ENCODE peak calls at places on chromosomes 11 and 22, in five cellular contexts. J is left ventricle myocardium inferior, M is choroid plexus epithelial cell, C is glutamatergic neuron, A is adrenal gland. X is an unnamed sample.

GRCh38 chr11:118251858-118252652 is at the start of gene MPZL3:
- DNase-seq in C (peak), A (peak), M (peak), J (peak), X (peak)

GRCh38 chr11:1128333-1129142 is 29.2 kb upstream of the MUC5AC start:
- DNase-seq in M (no peak), J (no peak), C (no peak), A (no peak), X (peak)

GRCh38 chr11:2770556-2771301 is 70.9 kb upstream of the KCNQ1OT1 start:
- DNase-seq in C (peak), M (no peak), A (no peak), J (no peak), X (peak)

GRCh38 chr11:1782831-1783724 is 19.4 kb upstream of the CTSD start:
- DNase-seq in M (peak), C (peak), J (no peak), A (peak), X (no peak)

GRCh38 chr22:44493206-44493605 is 4.8 kb downstream of the RTL6 start:
- DNase-seq in A (no peak), M (no peak), C (no peak), J (no peak), X (no peak)

GRCh38 chr11:68632802-68633201 is 51.5 kb upstream of the GAL start:
- DNase-seq in A (peak), C (peak), J (no peak), M (peak), X (no peak)

GRCh38 chr22:31800065-31800464 is 46.2 kb downstream of the DEPDC5 start:
- DNase-seq in A (no peak), J (no peak), C (no peak), M (peak), X (no peak)

GRCh38 chr22:42937164-42937854 is 77.6 kb downstream of the PACSIN2 start:
- DNase-seq in J (no peak), A (peak), M (peak), C (no peak), X (peak)

GRCh38 chr11:131640320-131640719 is 269.9 kb downstream of the NTM start:
- DNase-seq in C (no peak), M (no peak), A (no peak), J (no peak), X (no peak)

GRCh38 chr22:47369020-47369419 is 606.6 kb downstream of the TBC1D22A start:
- DNase-seq in M (no peak), A (no peak), C (no peak), J (no peak), X (no peak)

GRCh38 chr22:49091917-49092545 is 735.6 kb downstream of the BRD1 start:
- DNase-seq in J (no peak), A (no peak), M (no peak), C (no peak), X (no peak)

GRCh38 chr11:32881286-32881685 is 11.3 kb upstream of the QSER1 start:
- DNase-seq in C (no peak), J (no peak), M (no peak), A (no peak), X (no peak)

GRCh38 chr11:46658259-46658658 is 40.9 kb downstream of the ATG13 start:
- DNase-seq in M (peak), J (peak), A (peak), C (no peak), X (no peak)

GRCh38 chr11:57320719-57321387 is 3.9 kb downstream of the TNKS1BP1 start:
- DNase-seq in M (no peak), A (no peak), J (no peak), C (no peak), X (no peak)

GRCh38 chr22:30365891-30366290 is 9.1 kb downstream of the CCDC157 start:
- DNase-seq in C (no peak), M (no peak), J (no peak), A (no peak), X (no peak)

GRCh38 chr11:131609317-131609716 is 238.9 kb downstream of the NTM start:
- DNase-seq in A (no peak), J (no peak), C (no peak), M (peak), X (no peak)

GRCh38 chr22:46047841-46048595 is 71.1 kb upstream of the WNT7B start:
- DNase-seq in J (peak), M (no peak), C (no peak), A (no peak), X (no peak)

GRCh38 chr22:40533712-40534378 is 102.7 kb downstream of the MRTFA start:
- DNase-seq in A (no peak), J (no peak), M (peak), C (no peak), X (no peak)

GRCh38 chr22:47043835-47044721 is 281.6 kb downstream of the TBC1D22A start:
- DNase-seq in J (no peak), M (peak), A (peak), C (peak), X (no peak)

GRCh38 chr11:69155302-69156198 is at the start of gene SMIM38:
- DNase-seq in C (no peak), A (no peak), J (no peak), M (no peak), X (no peak)

GRCh38 chr22:42769574-42770447 is 49.1 kb upstream of the A4GALT start:
- DNase-seq in C (no peak), A (peak), J (peak), M (peak), X (peak)

GRCh38 chr22:20998411-20999336 is 3.2 kb downstream of the THAP7 start:
- DNase-seq in J (no peak), A (no peak), M (peak), C (no peak), X (no peak)

GRCh38 chr11:2799881-2800654 is 85.5 kb downstream of the CDKN1C start:
- DNase-seq in C (peak), J (peak), M (no peak), A (peak), X (no peak)

GRCh38 chr11:57601297-57601696 is 3.8 kb downstream of the SERPING1 start:
- DNase-seq in J (no peak), M (no peak), C (no peak), A (no peak), X (no peak)

DNA sequence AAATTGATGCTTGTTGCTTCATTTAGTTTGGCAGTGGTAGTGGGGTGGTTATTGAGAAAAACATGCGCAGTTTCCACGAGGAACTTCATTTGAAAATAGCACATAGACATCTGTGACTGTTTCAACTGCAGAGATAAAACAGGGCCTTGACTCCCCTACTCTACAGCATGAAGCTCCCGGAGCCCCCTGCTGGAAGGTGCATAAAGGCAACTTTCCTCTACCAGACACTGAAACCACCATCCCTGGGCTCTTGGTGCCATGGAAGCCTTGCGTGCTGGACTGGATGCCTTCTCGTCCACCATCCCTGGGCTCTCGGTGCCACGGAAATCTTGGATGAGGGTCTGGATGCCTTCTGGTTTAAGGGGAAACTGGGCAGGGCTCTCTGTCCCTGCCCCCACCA is 195.8 kb downstream of the CSNK2A3 start:
- DNase-seq in J (no peak), A (peak), C (peak), M (peak), X (no peak)
- TF ChIP-seq CTCF in J (peak), A (no peak), C (peak), M (peak), X (no peak)

GRCh38 chr11:103659138-103659734 is 377.2 kb upstream of the DDI1 start:
- DNase-seq in J (no peak), A (no peak), M (peak), C (no peak), X (no peak)
- TF ChIP-seq CTCF in J (peak), A (no peak), M (peak), C (peak), X (no peak)

DNA sequence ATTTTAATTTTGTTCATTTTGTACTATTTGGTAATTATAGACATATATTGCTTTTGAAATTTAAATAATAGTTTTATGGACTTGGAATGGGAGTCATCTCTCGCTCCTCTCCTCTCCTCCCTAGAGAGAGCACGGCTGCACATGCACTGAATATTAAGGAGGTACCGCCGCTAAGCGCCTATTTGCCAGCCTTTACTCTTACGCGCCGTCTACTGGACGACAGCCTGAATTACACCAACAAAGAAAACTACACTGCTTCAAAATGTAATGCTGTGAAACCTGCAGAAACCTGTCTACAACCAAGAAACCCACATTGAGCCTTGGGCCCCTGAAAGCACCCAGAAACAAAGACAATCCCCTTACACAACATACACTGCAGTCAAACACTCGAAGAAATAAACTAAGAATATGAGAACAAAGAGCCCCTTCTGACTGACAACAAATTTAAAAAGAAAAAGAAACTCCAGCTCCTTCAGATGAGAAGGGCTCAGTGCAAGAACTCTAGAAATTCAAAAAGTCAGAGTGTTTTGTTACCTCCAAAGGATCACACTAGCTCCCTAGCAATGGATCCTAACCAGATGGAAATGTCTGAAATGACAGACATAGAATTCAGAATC is 737.2 kb downstream of the LRRC4C start:
- DNase-seq in C (peak), J (no peak), M (peak), A (peak), X (no peak)
- TF ChIP-seq CTCF in C (peak), J (peak), M (peak), A (no peak), X (no peak)

GRCh38 chr11:64743591-64744543 is at the start of gene RASGRP2:
- DNase-seq in C (peak), A (peak), J (peak), M (peak), X (peak)
- TF ChIP-seq CTCF in C (no peak), A (peak), J (peak), M (peak), X (no peak)

GRCh38 chr11:121762820-121763219 is 310.1 kb upstream of the SORL1-AS1 start:
- DNase-seq in A (no peak), C (peak), M (peak), J (peak), X (no peak)
- TF ChIP-seq CTCF in A (no peak), C (no peak), M (peak), J (no peak), X (no peak)

GRCh38 chr11:133219543-133219942 is 312.8 kb downstream of the OPCML start:
- DNase-seq in J (no peak), M (no peak), C (no peak), A (no peak), X (no peak)
- TF ChIP-seq CTCF in J (no peak), M (no peak), C (no peak), A (no peak), X (no peak)

DNA sequence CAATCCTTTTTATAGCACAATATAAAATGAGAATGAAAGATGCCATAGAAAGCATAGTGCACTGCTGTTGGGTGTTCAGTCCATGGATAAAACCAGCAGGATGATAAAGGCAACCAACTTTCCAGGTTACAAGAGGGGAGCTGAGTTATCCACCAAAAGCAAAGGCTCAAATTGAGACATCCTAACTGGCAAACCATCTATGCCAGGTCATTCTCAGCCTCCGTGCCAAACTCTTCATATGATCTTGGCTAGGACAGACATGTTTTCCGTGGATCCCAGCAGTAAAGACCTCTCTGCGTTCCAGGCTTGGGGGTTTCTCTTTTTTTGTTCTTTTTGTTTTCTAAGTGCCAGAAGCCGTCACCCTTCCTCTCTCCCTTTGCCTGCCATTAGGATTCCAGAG is 7.3 kb upstream of the APOA1 start:
- DNase-seq in A (no peak), J (no peak), C (no peak), M (no peak), X (no peak)
- TF ChIP-seq CTCF in A (no peak), J (no peak), C (no peak), M (no peak), X (no peak)

GRCh38 chr11:106418786-106419185 is 341.3 kb downstream of the AASDHPPT start:
- DNase-seq in M (no peak), C (no peak), J (no peak), A (no peak), X (no peak)

GRCh38 chr11:106413222-106413621 is 335.8 kb downstream of the AASDHPPT start:
- DNase-seq in M (no peak), J (no peak), C (no peak), A (no peak), X (no peak)

GRCh38 chr11:106410902-106411301 is 333.4 kb downstream of the AASDHPPT start:
- DNase-seq in A (no peak), J (no peak), C (no peak), M (no peak), X (no peak)

GRCh38 chr11:106420048-106420665 is 342.7 kb downstream of the AASDHPPT start:
- DNase-seq in J (no peak), M (peak), A (no peak), C (no peak), X (no peak)

DNA sequence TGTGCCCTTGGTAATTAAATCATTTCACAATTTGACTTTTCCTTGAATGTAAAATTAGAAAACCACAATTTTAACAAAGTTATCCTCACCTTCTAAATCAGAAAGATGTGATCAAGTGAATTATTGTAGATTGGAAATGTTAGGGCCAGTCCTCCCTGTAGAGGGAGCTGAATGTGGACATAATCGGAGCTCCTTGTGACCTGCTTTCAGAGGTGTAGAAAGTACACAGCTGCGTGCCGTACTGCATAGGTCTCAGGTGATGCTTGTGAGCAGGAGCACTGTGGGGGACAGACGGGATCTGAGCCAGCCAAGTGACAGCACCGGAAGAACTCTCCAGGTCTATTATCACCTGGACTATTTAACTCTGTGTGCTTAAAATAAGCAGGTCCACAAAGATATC is 338.0 kb downstream of the AASDHPPT start:
- DNase-seq in J (no peak), A (no peak), C (no peak), M (no peak), X (no peak)
- TF ChIP-seq CTCF in J (no peak), A (no peak), C (no peak), M (peak), X (no peak)

X was measured in activated B cell treated with CpG ODN at 0.5 μM for 24 hours.